ENCODE peak calls at places on chromosomes 5 and 9, in eight cellular contexts. C is heart left ventricle, P is sigmoid colon, H is uterus, Q is HepG2, A is testis, I is Peyer's patch, D is esophagus squamous epithelium. O is an unnamed sample.

GRCh38 chr9:16191237-16191636 is 638.4 kb downstream of the CCDC171 start:
- DNase-seq in A (no peak), P (no peak), C (no peak), H (no peak), Q (no peak), D (no peak), I (no peak), O (no peak)

GRCh38 chr5:180618830-180619562 is 27.7 kb upstream of the SCGB3A1 start:
- DNase-seq in A (peak), D (no peak), I (no peak), P (no peak), H (no peak), Q (no peak), C (no peak), O (no peak)

GRCh38 chr5:168552146-168552545 is 23.0 kb downstream of the FBLL1 start:
- DNase-seq in Q (no peak), A (no peak), D (no peak), C (no peak), I (no peak), H (no peak), P (no peak), O (no peak)

GRCh38 chr9:125747053-125747764 is at the start of gene PBX3:
- DNase-seq in I (peak), D (no peak), A (peak), C (peak), H (peak), P (peak), Q (no peak), O (peak)

GRCh38 chr9:127539259-127539981 is 72.7 kb upstream of the STXBP1 start:
- DNase-seq in P (no peak), A (no peak), C (no peak), D (no peak), H (no peak), I (no peak), Q (no peak), O (no peak)

GRCh38 chr9:126057869-126058467 is 268.7 kb upstream of the MVB12B start:
- DNase-seq in P (peak), Q (no peak), C (no peak), H (no peak), A (no peak), D (no peak), I (no peak), O (no peak)

GRCh38 chr5:71810456-71811181 is 91.5 kb downstream of the CARTPT start:
- DNase-seq in Q (no peak), I (no peak), H (no peak), P (no peak), C (no peak), A (no peak), D (no peak), O (no peak)

GRCh38 chr9:122820490-122820845 is 7.9 kb downstream of the PDCL start:
- DNase-seq in H (no peak), A (no peak), D (no peak), C (no peak), P (no peak), I (no peak), Q (no peak), O (no peak)

GRCh38 chr5:128464596-128464995 is 73.4 kb downstream of the FBN2 start:
- DNase-seq in I (no peak), D (no peak), H (no peak), A (no peak), Q (no peak), C (no peak), P (no peak), O (no peak)

GRCh38 chr9:38017149-38017884 is 51.7 kb downstream of the SHB start:
- DNase-seq in Q (no peak), P (no peak), I (no peak), H (no peak), C (peak), D (no peak), A (peak), O (no peak)

GRCh38 chr9:106921341-106921899 is 58.5 kb downstream of the ZNF462 start:
- DNase-seq in Q (peak), I (no peak), P (no peak), A (peak), C (no peak), D (no peak), H (peak), O (no peak)

DNA sequence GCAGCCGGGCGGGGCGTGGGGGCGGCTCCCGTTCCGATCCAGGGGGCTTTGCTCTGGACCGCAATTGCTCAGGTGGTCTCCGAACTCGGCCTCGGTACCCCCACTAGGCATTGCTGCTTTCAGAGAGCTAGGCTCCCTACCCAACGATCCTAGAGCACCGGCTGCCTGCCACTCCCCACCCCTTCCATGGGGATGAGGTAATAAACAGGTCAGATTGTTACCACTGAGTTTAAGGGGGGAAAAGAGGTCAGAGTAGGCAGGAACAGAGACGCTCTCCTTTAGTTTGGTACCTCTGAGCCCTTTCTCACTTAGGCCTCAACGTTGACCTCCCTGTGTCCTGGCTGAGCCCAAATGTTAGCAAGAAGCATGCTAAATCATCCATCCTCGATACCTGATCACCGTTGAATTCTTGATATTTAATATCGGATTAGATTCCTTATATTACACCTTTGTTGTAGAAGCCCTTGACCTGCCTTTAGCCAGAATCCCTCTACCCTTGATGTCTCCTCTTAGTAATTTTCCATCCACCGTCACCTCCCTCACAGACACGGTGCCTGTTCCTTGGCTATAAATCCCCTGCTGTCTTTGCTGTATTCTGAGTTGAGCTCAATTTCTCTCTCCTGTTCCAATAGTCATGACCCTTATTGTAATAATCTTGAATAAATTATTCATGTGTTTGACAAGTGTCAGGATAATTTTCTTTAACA is 588 bp upstream of the PLPP1 start:
- DNase-seq in I (no peak), P (no peak), C (no peak), D (no peak), H (peak), A (no peak), Q (no peak), O (no peak)
- TF ChIP-seq POLR2A in I (no peak), P (peak), C (peak), D (no peak), H (no peak), A (no peak), Q (no peak), O (no peak)

GRCh38 chr9:114370985-114371335 is 16.8 kb downstream of the AKNA start:
- DNase-seq in I (peak), D (no peak), A (no peak), Q (no peak), C (no peak), H (no peak), P (peak), O (no peak)

GRCh38 chr9:114372971-114373591 is 14.7 kb downstream of the AKNA start:
- DNase-seq in I (peak), Q (no peak), A (peak), D (peak), C (peak), H (no peak), P (peak), O (peak)

GRCh38 chr9:114371343-114371985 is 16.3 kb downstream of the AKNA start:
- DNase-seq in A (no peak), Q (no peak), C (no peak), I (peak), P (peak), H (no peak), D (no peak), O (no peak)

GRCh38 chr9:114370251-114370984 is 17.4 kb downstream of the AKNA start:
- DNase-seq in P (peak), H (no peak), C (no peak), D (no peak), I (peak), A (no peak), Q (no peak), O (no peak)

DNA sequence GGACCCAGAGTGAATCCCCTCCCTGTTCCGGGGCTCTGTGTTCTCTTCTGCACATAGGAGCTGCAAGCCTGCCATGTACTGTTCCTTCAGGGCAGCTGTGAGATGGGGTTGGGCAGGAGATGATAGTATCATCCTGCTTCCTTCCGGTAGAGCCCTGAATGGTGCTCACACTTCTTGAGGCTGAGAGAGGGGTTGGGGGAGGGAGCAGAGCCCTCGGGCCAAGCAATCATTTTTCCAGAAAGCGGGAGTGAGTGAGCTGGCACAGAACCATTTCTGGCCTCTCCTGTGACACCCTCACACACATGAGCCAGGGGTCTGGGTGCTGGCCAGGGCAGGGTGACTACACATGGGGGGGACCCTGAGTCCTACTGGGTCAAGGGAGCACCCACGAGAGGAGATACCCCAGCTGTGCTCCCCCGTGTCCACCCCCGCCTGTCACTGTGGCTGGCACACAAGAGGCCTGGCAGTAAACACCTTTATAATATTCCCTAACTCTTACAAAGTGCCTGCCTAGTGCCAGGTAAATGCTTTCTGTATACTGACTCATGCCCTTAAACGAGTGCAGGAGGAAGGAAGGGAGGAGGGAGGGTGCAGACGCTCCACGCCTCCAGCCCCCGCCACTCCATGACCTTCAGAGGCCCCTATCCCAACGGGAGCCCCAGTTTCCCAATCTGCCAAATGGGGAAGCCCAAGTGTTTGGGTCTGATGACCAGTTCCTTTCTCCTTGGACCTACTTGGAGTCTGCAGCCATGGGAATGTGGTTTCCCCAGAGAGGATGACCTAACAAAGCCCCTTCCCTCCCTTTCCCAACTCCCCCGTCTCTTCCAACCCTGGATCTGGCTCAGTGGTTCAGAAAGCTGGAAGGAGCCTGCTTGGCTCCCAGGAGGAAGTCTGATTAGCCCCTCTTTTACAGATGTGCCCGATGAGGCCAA is 15.5 kb downstream of the AKNA start:
- DNase-seq in H (peak), Q (no peak), P (peak), D (no peak), A (no peak), I (peak), C (no peak), O (no peak)
- TF ChIP-seq POLR2A in H (no peak), Q (no peak), P (no peak), D (no peak), A (no peak), I (no peak), C (no peak), O (peak)

GRCh38 chr9:104747565-104748358 is at the start of gene NIPSNAP3A:
- DNase-seq in Q (peak), P (peak), C (peak), I (peak), A (peak), H (peak), D (peak), O (peak)
- TF ChIP-seq POLR2A in Q (peak), P (peak), C (no peak), I (peak), A (peak), H (peak), D (no peak), O (peak)

GRCh38 chr9:82553654-82554366 is 509.1 kb downstream of the RASEF start:
- DNase-seq in C (no peak), P (no peak), I (no peak), D (no peak), Q (no peak), A (peak), H (no peak), O (no peak)

GRCh38 chr9:82552784-82553183 is 510.2 kb downstream of the RASEF start:
- DNase-seq in H (no peak), C (no peak), I (no peak), P (no peak), D (no peak), A (no peak), Q (no peak), O (no peak)

GRCh38 chr9:82558855-82559615 is 503.9 kb downstream of the RASEF start:
- DNase-seq in D (no peak), H (no peak), C (no peak), I (no peak), P (no peak), Q (peak), A (no peak), O (no peak)

GRCh38 chr9:82555408-82555807 is 507.5 kb downstream of the RASEF start:
- DNase-seq in D (no peak), C (no peak), A (no peak), P (no peak), Q (no peak), I (no peak), H (peak), O (no peak)

DNA sequence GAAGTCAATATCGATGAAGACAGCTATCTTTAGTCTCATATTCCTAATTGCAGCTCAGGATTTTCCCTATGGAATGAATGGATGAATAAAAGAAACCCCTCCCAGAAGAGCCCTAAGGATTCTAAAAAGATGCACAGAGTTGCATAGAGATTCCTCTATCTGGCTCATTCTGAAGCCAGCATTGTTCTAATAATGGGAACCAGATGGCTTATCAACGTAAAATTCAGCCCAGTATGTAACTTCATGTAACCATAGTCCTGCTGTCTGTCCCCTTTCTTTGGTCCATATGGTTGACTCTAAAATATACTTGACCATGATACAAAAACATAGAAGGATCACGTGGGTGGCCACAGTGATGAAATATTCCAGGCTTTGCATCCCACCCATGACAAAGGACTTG is 508.6 kb downstream of the RASEF start:
- DNase-seq in P (no peak), Q (no peak), A (no peak), I (no peak), H (no peak), D (no peak), C (no peak), O (no peak)
- TF ChIP-seq POLR2A in P (no peak), Q (no peak), A (no peak), I (no peak), H (no peak), D (no peak), C (no peak), O (no peak)

GRCh38 chr9:113580041-113580953 is 116.8 kb downstream of the RGS3 start:
- DNase-seq in A (no peak), P (peak), H (peak), Q (no peak), D (peak), C (peak), I (peak), O (no peak)
- TF ChIP-seq POLR2A in A (no peak), P (no peak), H (no peak), Q (no peak), D (no peak), C (no peak), I (no peak), O (no peak)

O was measured in GM12892.